ENCODE peak calls at places on chromosomes 2 and 18, in eight cellular contexts. J is hepatocyte; S is psoas muscle; T is ascending aorta; M is left lung; I is heart left ventricle; O is CD8-positive, alpha-beta memory T cell; B is HCT116. Y is an unnamed sample.

GRCh38 chr2:29397743-29398142 is 282.5 kb downstream of the CLIP4 start:
- DNase-seq in I (no peak), B (no peak), S (no peak), J (no peak), O (no peak), T (no peak), M (no peak), Y (no peak)

GRCh38 chr18:79242246-79242645 is 153.5 kb upstream of the NFATC1 start:
- DNase-seq in M (no peak), J (no peak), T (no peak), I (no peak), S (no peak), O (no peak), B (no peak), Y (no peak)

GRCh38 chr2:27765621-27766286 is 5.8 kb upstream of the MRPL33 start:
- DNase-seq in T (peak; percentile 78), O (peak; percentile 51), M (peak; percentile 92), I (peak; percentile 55), B (peak; percentile 55), J (no peak), S (peak; percentile 69), Y (peak; percentile 56)

GRCh38 chr2:139353874-139354273 is 573.7 kb upstream of the NXPH2 start:
- DNase-seq in J (no peak), T (no peak), I (no peak), O (no peak), S (no peak), M (no peak), B (no peak), Y (no peak)

GRCh38 chr2:148063633-148064032 is 42.7 kb downstream of the MBD5 start:
- DNase-seq in T (no peak), M (no peak), B (no peak), J (no peak), O (no peak), I (no peak), S (no peak), Y (peak; percentile 74)

GRCh38 chr2:134712334-134712733 is 6.5 kb downstream of the TMEM163 start:
- DNase-seq in B (no peak), S (no peak), I (no peak), O (no peak), M (no peak), J (no peak), T (no peak), Y (no peak)

GRCh38 chr2:26903676-26904075 is 55.7 kb downstream of the DPYSL5 start:
- DNase-seq in T (no peak), I (no peak), J (no peak), O (no peak), B (no peak), M (no peak), S (no peak), Y (no peak)

GRCh38 chr2:238160206-238161129 is 1.7 kb downstream of the ERFE start:
- DNase-seq in S (peak; percentile 17), T (peak; percentile 60), O (no peak), M (no peak), J (no peak), I (no peak), B (no peak), Y (no peak)

GRCh38 chr2:31318360-31319336 is 84.7 kb downstream of the EHD3 start:
- DNase-seq in I (no peak), O (peak; percentile 4), J (no peak), S (peak; percentile 36), B (no peak), M (peak; percentile 81), T (peak; percentile 65), Y (no peak)

GRCh38 chr18:78810706-78811105 is 168.9 kb upstream of the SALL3 start:
- DNase-seq in T (no peak), O (no peak), M (peak; percentile 65), B (no peak), S (no peak), J (no peak), I (no peak), Y (no peak)

GRCh38 chr18:71293322-71293721 is 1004.5 kb downstream of the SOCS6 start:
- DNase-seq in I (no peak), B (no peak), O (no peak), M (no peak), J (no peak), S (no peak), T (no peak), Y (no peak)

GRCh38 chr2:190511104-190511503 is 23.4 kb downstream of the NEMP2 start:
- DNase-seq in O (no peak), S (no peak), M (no peak), J (no peak), B (peak; percentile 3), I (no peak), T (no peak), Y (no peak)

GRCh38 chr2:78465707-78466106 is 559.8 kb upstream of the REG3G start:
- DNase-seq in J (no peak), T (no peak), I (no peak), M (no peak), O (no peak), B (no peak), S (no peak), Y (no peak)

GRCh38 chr2:85756822-85757435 is 3.1 kb downstream of the ATOH8 start:
- DNase-seq in S (peak; percentile 18), B (no peak), M (no peak), I (no peak), J (no peak), O (no peak), T (no peak), Y (peak; percentile 36)

GRCh38 chr18:70334728-70335329 is 46.0 kb downstream of the SOCS6 start:
- DNase-seq in T (no peak), J (no peak), M (no peak), B (no peak), I (no peak), O (no peak), S (no peak), Y (no peak)

GRCh38 chr2:168757223-168757622 is 45.2 kb upstream of the NOSTRIN start:
- DNase-seq in T (no peak), O (no peak), B (no peak), I (no peak), M (no peak), J (no peak), S (no peak), Y (no peak)

GRCh38 chr2:69581774-69582581 is 61.6 kb downstream of the AAK1 start:
- DNase-seq in S (no peak), I (no peak), B (no peak), J (no peak), M (no peak), O (no peak), T (no peak), Y (no peak)

GRCh38 chr18:9612215-9612830 is 2.0 kb downstream of the PPP4R1 start:
- DNase-seq in O (no peak), I (no peak), T (no peak), M (no peak), J (peak; percentile 61), B (peak; percentile 60), S (no peak), Y (peak; percentile 73)

GRCh38 chr2:96342085-96342484 is 6.5 kb downstream of the NCAPH start:
- DNase-seq in O (peak; percentile 37), M (no peak), B (no peak), S (no peak), J (peak; percentile 71), T (no peak), I (no peak), Y (peak; percentile 56)

GRCh38 chr2:74583504-74583903 is 29.0 kb downstream of the DOK1 start:
- DNase-seq in O (no peak), S (no peak), I (no peak), B (peak; percentile 21), M (no peak), T (no peak), J (no peak), Y (no peak)

GRCh38 chr2:223488814-223489213 is 113.3 kb downstream of the SCG2 start:
- DNase-seq in I (no peak), O (no peak), B (no peak), S (no peak), J (peak; percentile 50), M (no peak), T (no peak), Y (peak; percentile 2)

GRCh38 chr2:219041252-219041651 is at the start of gene CFAP65:
- DNase-seq in T (no peak), J (peak; percentile 53), O (no peak), B (peak; percentile 34), M (no peak), S (no peak), I (no peak), Y (peak; percentile 52)

GRCh38 chr2:8646731-8647461 is 35.0 kb upstream of the ID2 start:
- DNase-seq in J (no peak), T (no peak), O (no peak), B (no peak), I (no peak), M (peak; percentile 71), S (no peak), Y (no peak)

GRCh38 chr2:236545248-236545658 is 24.4 kb upstream of the ACKR3 start:
- DNase-seq in O (no peak), M (no peak), T (no peak), B (no peak), I (no peak), S (no peak), J (no peak), Y (no peak)
- H3K4me3 ChIP-seq in O (no peak overlapping the region), M (no peak overlapping the region), T (no peak overlapping the region), B (no peak overlapping the region), I (no peak overlapping the region), S (no peak overlapping the region), J (no peak overlapping the region), Y (no peak overlapping the region)

DNA sequence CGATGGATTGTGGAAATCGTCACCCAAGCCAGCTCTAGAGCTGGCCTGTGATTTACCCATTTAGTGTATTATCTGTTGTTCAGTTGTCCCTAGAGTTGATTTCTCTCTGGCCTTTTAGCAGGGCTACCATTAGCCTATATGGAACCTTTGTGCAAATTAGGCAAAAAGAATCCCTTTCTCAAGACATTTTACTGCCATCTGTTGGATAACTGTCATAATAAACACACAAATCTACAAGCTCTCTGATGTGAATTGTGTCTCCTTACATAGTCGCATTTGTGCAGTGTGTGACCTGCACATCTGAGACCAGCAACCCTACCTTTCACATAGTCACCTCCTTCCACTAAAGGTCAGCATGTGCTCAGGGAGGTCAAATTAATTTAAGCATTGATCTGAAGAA is 34.0 kb downstream of the LOXHD1 start:
- DNase-seq in T (no peak), I (no peak), S (no peak), M (no peak), O (no peak), B (no peak), J (no peak), Y (no peak)
- H3K27ac ChIP-seq in T (no peak overlapping the region), I (no peak overlapping the region), S (no peak overlapping the region), M (no peak overlapping the region), O (no peak overlapping the region), B (no peak overlapping the region), J (no peak overlapping the region), Y (no peak overlapping the region)

DNA sequence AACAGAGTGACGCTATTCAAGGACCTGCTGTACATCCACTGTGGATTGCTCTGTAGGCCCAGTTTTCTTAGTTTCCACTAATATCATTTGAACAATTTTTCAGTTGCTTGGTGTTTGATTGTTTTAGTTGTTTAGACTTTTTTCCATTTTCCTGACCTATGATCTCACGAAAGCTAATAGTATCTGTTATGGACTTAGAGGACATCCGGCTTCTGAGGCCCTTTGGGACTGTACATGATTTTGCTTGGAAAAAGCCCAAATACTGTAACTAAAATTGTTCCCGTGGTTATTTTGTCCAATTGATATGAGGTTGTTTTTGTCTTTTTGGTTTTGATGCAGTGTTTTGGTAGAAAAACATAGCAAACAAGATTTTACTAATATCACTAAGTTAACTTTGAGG is 174.6 kb downstream of the PLCL1 start:
- DNase-seq in B (no peak), O (no peak), J (no peak), S (no peak), M (no peak), T (no peak), I (no peak), Y (no peak)
- H3K9me3 ChIP-seq in B (no peaks in the 10 kb centered on the region), O (no peaks in the 10 kb centered on the region), J (no peaks in the 10 kb centered on the region), S (no peaks in the 10 kb centered on the region), M (no peaks in the 10 kb centered on the region), T (no peaks in the 10 kb centered on the region), I (no peaks in the 10 kb centered on the region), Y (no peaks in the 10 kb centered on the region)

GRCh38 chr2:177192788-177193187 is 19.8 kb upstream of the HNRNPA3 start:
- DNase-seq in O (no peak), I (no peak), J (no peak), B (no peak), T (no peak), M (no peak), S (no peak), Y (no peak)
- H3K4me3 ChIP-seq in O (no peak overlapping the region), I (no peak overlapping the region), J (no peak overlapping the region), B (no peak overlapping the region), T (no peak overlapping the region), M (no peak overlapping the region), S (no peak overlapping the region), Y (no peak overlapping the region)

Y was measured in small intestine.